ENCODE peak calls at places on chromosomes 1 and 21, in six cellular contexts. M is Right ventricle myocardium superior, Q is KG1, S is C1 segment of cervical spinal cord, F is GDM1, W is GM06990. V is an unnamed sample.

GRCh38 chr21:41977034-41977950 is 23.5 kb upstream of the C2CD2 start:
- DNase-seq in F (no peak), M (no peak), W (no peak), S (no peak), Q (no peak), V (no peak)

GRCh38 chr1:210709694-210710093 is 381.0 kb downstream of the HHAT start:
- DNase-seq in W (no peak), M (no peak), Q (no peak), F (no peak), S (no peak), V (no peak)

GRCh38 chr1:96445296-96445695 is 276.3 kb upstream of the PTBP2 start:
- DNase-seq in S (no peak), F (no peak), Q (no peak), M (no peak), W (no peak), V (no peak)

GRCh38 chr1:6960291-6960758 is 175.1 kb downstream of the CAMTA1 start:
- DNase-seq in Q (no peak), M (no peak), S (no peak), W (no peak), F (no peak), V (no peak)

GRCh38 chr1:207414606-207415108 is 39.5 kb upstream of the CR2 start:
- DNase-seq in M (no peak), S (no peak), W (peak; percentile 71), F (peak; percentile 58), Q (peak; percentile 88), V (no peak)

GRCh38 chr1:192826791-192827477 is 18.1 kb downstream of the RGS2 start:
- DNase-seq in W (no peak), S (no peak), M (no peak), Q (no peak), F (no peak), V (no peak)

GRCh38 chr1:10573446-10573845 is 98.7 kb downstream of the PEX14 start:
- DNase-seq in Q (no peak), W (no peak), M (no peak), F (no peak), S (no peak), V (no peak)

GRCh38 chr1:204565617-204566582 is 49.7 kb downstream of the MDM4 start:
- DNase-seq in S (no peak), Q (peak; percentile 6), W (no peak), M (peak; percentile 51), F (peak; percentile 15), V (peak; percentile 45)

GRCh38 chr21:40393091-40393490 is 453.9 kb downstream of the DSCAM start:
- DNase-seq in Q (no peak), F (no peak), M (no peak), W (no peak), S (no peak), V (no peak)

GRCh38 chr1:113109908-113110554 is 37.0 kb downstream of the LRIG2 start:
- DNase-seq in F (no peak), S (no peak), M (no peak), W (no peak), Q (no peak), V (peak; percentile 12)

GRCh38 chr1:222286039-222286438 is 261.9 kb downstream of the HHIPL2 start:
- DNase-seq in F (no peak), Q (no peak), M (no peak), S (no peak), W (no peak), V (no peak)

GRCh38 chr1:36962991-36963390 is 71.3 kb downstream of the GRIK3 start:
- DNase-seq in W (no peak), Q (no peak), S (no peak), F (no peak), M (no peak), V (no peak)

GRCh38 chr1:184254849-184255248 is 132.0 kb upstream of the C1orf21 start:
- DNase-seq in W (no peak), S (no peak), F (no peak), M (no peak), Q (no peak), V (no peak)

GRCh38 chr1:151993084-151993733 is 450 bp downstream of the S100A10 start:
- DNase-seq in Q (no peak), F (no peak), W (peak; percentile 18), S (no peak), M (peak; percentile 62), V (no peak)

GRCh38 chr1:19749685-19750084 is 50.0 kb downstream of the TMCO4 start:
- DNase-seq in Q (no peak), F (no peak), M (no peak), W (no peak), S (no peak), V (no peak)

V was measured in occipital lobe.